ENCODE peak calls at places on chromosomes 11 and 22, in eight cellular contexts. X is aorta; B is D341Med; R is RWPE1; Z is OCI-LY7; F is AG09309; P is anterior cingulate cortex; T is effector CD4-positive, alpha-beta T cell. U is an unnamed sample.

GRCh38 chr11:30917859-30918478 is 331.8 kb upstream of the MPPED2 start:
- DNase-seq in X (no peak), B (peak), R (peak), Z (peak), F (no peak), P (no peak), T (no peak), U (peak)

GRCh38 chr11:27183672-27184457 is 143.2 kb downstream of the BBOX1 start:
- DNase-seq in X (peak), B (peak), R (peak), Z (peak), F (peak), P (no peak), T (peak), U (no peak)

GRCh38 chr11:121596195-121597145 is 143.7 kb upstream of the SORL1-AS1 start:
- DNase-seq in X (no peak), B (no peak), R (peak), Z (no peak), F (peak), P (no peak), T (no peak), U (no peak)

GRCh38 chr22:19429950-19430889 is 1.3 kb downstream of the HIRA start:
- DNase-seq in X (peak), B (no peak), R (peak), Z (peak), F (no peak), P (no peak), T (no peak), U (peak)

GRCh38 chr22:44587004-44587793 is 89.2 kb upstream of the RTL6 start:
- DNase-seq in X (peak), B (no peak), R (no peak), Z (no peak), F (no peak), P (no peak), T (no peak), U (no peak)

GRCh38 chr22:36702832-36703210 is 731 bp downstream of the CACNG2 start:
- DNase-seq in X (no peak), B (peak), R (no peak), Z (no peak), F (no peak), P (no peak), T (no peak), U (no peak)

GRCh38 chr11:128420943-128421342 is 166.4 kb downstream of the ETS1 start:
- DNase-seq in X (no peak), B (no peak), R (no peak), Z (no peak), F (peak), P (no peak), T (no peak), U (no peak)

GRCh38 chr22:20802452-20802851 is 28.5 kb downstream of the SERPIND1 start:
- DNase-seq in X (no peak), B (no peak), R (no peak), Z (no peak), F (no peak), P (no peak), T (no peak), U (no peak)

GRCh38 chr11:18699848-18700261 is 1.3 kb downstream of the TMEM86A start:
- DNase-seq in X (peak), B (no peak), R (no peak), Z (no peak), F (no peak), P (no peak), T (no peak), U (no peak)

GRCh38 chr11:97964332-97965004 is 1056.3 kb upstream of the CNTN5 start:
- DNase-seq in X (no peak), B (no peak), R (no peak), Z (no peak), F (no peak), P (no peak), T (no peak), U (no peak)

GRCh38 chr11:34655335-34656008 is 34.6 kb downstream of the EHF start:
- DNase-seq in X (no peak), B (no peak), R (no peak), Z (no peak), F (peak), P (no peak), T (no peak), U (no peak)

GRCh38 chr11:10943968-10944367 is 86.1 kb upstream of the ZBED5 start:
- DNase-seq in X (no peak), B (no peak), R (no peak), Z (no peak), F (no peak), P (no peak), T (no peak), U (no peak)

GRCh38 chr11:83760942-83761341 is 474.8 kb upstream of the CCDC90B start:
- DNase-seq in X (no peak), B (no peak), R (no peak), Z (no peak), F (no peak), P (no peak), T (no peak), U (no peak)

GRCh38 chr11:11843233-11843632 is 1.5 kb downstream of the USP47 start:
- DNase-seq in X (no peak), B (no peak), R (peak), Z (peak), F (peak), P (no peak), T (no peak), U (no peak)

GRCh38 chr11:75347781-75348613 is 3.5 kb downstream of the ARRB1 start:
- DNase-seq in X (peak), B (no peak), R (no peak), Z (no peak), F (peak), P (no peak), T (no peak), U (no peak)

GRCh38 chr11:76606102-76606793 is 64.3 kb downstream of the LRRC32 start:
- DNase-seq in X (peak), B (no peak), R (no peak), Z (no peak), F (no peak), P (no peak), T (no peak), U (no peak)

GRCh38 chr22:48693377-48694135 is 1134.1 kb downstream of the BRD1 start:
- DNase-seq in X (no peak), B (no peak), R (no peak), Z (no peak), F (no peak), P (no peak), T (no peak), U (no peak)

GRCh38 chr11:72625746-72626636 is 48.2 kb downstream of the PDE2A start:
- DNase-seq in X (peak), B (no peak), R (no peak), Z (no peak), F (no peak), P (no peak), T (no peak), U (no peak)

GRCh38 chr11:118052581-118053206 is 24.2 kb upstream of the TMPRSS4 start:
- DNase-seq in X (no peak), B (no peak), R (no peak), Z (no peak), F (no peak), P (no peak), T (no peak), U (no peak)

GRCh38 chr11:9861860-9862725 is 198.2 kb downstream of the SWAP70 start:
- DNase-seq in X (no peak), B (peak), R (peak), Z (peak), F (peak), P (peak), T (peak), U (peak)

GRCh38 chr11:67409261-67409666 is 5.4 kb downstream of the TBC1D10C start:
- DNase-seq in X (no peak), B (no peak), R (no peak), Z (peak), F (no peak), P (no peak), T (peak), U (peak)

GRCh38 chr11:113350646-113351045 is 36.3 kb downstream of the TTC12 start:
- DNase-seq in X (no peak), B (no peak), R (no peak), Z (no peak), F (no peak), P (no peak), T (no peak), U (no peak)

GRCh38 chr11:78868563-78868962 is 293.9 kb upstream of the NARS2 start:
- DNase-seq in X (no peak), B (no peak), R (no peak), Z (no peak), F (no peak), P (no peak), T (no peak), U (no peak)

GRCh38 chr22:48889887-48890692 is 937.6 kb downstream of the BRD1 start:
- DNase-seq in X (no peak), B (peak), R (no peak), Z (no peak), F (no peak), P (no peak), T (no peak), U (no peak)

GRCh38 chr22:42300286-42301071 is 30.0 kb upstream of the TCF20 start:
- DNase-seq in X (no peak), B (no peak), R (peak), Z (peak), F (no peak), P (no peak), T (peak), U (peak)

GRCh38 chr22:27799334-27800249 is 2.0 kb downstream of the MN1 start:
- DNase-seq in X (peak), B (no peak), R (peak), Z (no peak), F (no peak), P (no peak), T (no peak), U (no peak)

GRCh38 chr11:86230196-86230813 is 14.2 kb upstream of the EED start:
- DNase-seq in X (no peak), B (no peak), R (peak), Z (no peak), F (no peak), P (no peak), T (no peak), U (no peak)

GRCh38 chr11:122681731-122682130 is 26.2 kb downstream of the UBASH3B start:
- DNase-seq in X (peak), B (no peak), R (no peak), Z (no peak), F (no peak), P (no peak), T (no peak), U (no peak)

GRCh38 chr22:42180349-42180842 is 49.8 kb upstream of the CYP2D6 start:
- DNase-seq in X (peak), B (no peak), R (no peak), Z (no peak), F (no peak), P (no peak), T (peak), U (no peak)

GRCh38 chr11:120104041-120104440 is 33.9 kb downstream of the TRIM29 start:
- DNase-seq in X (no peak), B (no peak), R (no peak), Z (no peak), F (no peak), P (no peak), T (no peak), U (no peak)

GRCh38 chr11:31656051-31656450 is 146.5 kb downstream of the ELP4 start:
- DNase-seq in X (no peak), B (no peak), R (no peak), Z (no peak), F (no peak), P (no peak), T (no peak), U (no peak)

GRCh38 chr22:24165673-24166072 is 15.6 kb upstream of the SUSD2 start:
- DNase-seq in X (no peak), B (no peak), R (no peak), Z (no peak), F (no peak), P (no peak), T (no peak), U (no peak)

GRCh38 chr11:122721964-122722266 is 66.4 kb downstream of the UBASH3B start:
- DNase-seq in X (no peak), B (no peak), R (peak), Z (no peak), F (no peak), P (no peak), T (no peak), U (no peak)

GRCh38 chr22:37240941-37241320 is 3.1 kb downstream of the RAC2 start:
- DNase-seq in X (peak), B (no peak), R (no peak), Z (no peak), F (no peak), P (no peak), T (no peak), U (no peak)

GRCh38 chr11:46285594-46286033 is 8.2 kb downstream of the CREB3L1 start:
- DNase-seq in X (peak), B (no peak), R (no peak), Z (no peak), F (no peak), P (no peak), T (no peak), U (no peak)

U was measured in GM12892.